ENCODE peak calls at places on chromosome 2, in five cellular contexts. M is A549, L is K562, N is HepG2, P is H1. I is an unnamed sample.

GRCh38 chr2:6526093-6526824 is 339.4 kb downstream of the CMPK2 start:
- DNase-seq in M (no peak), L (no peak), N (peak), P (no peak), I (no peak)

GRCh38 chr2:30447149-30448045 is at the start of gene LCLAT1:
- DNase-seq in M (peak), L (peak), N (peak), P (no peak), I (peak)

GRCh38 chr2:52976132-52976949 is 791.3 kb upstream of the CHAC2 start:
- DNase-seq in M (peak), L (no peak), N (no peak), P (peak), I (peak)

GRCh38 chr2:179751184-179751809 is 110.1 kb downstream of the ZNF385B start:
- DNase-seq in M (peak), L (peak), N (peak), P (no peak), I (peak)

GRCh38 chr2:238345286-238345968 is 25.1 kb downstream of the TRAF3IP1 start:
- DNase-seq in M (no peak), L (no peak), N (no peak), P (no peak), I (no peak)

GRCh38 chr2:139369423-139370409 is 589.5 kb upstream of the NXPH2 start:
- DNase-seq in M (no peak), L (no peak), N (no peak), P (no peak), I (no peak)

GRCh38 chr2:105329561-105330495 is at the start of gene TGFBRAP1:
- DNase-seq in M (peak), L (peak), N (peak), P (no peak), I (peak)

GRCh38 chr2:239112127-239112774 is 264.4 kb downstream of the TWIST2 start:
- DNase-seq in M (no peak), L (no peak), N (no peak), P (no peak), I (no peak)

GRCh38 chr2:224927671-224928173 is 114.5 kb downstream of the DOCK10 start:
- DNase-seq in M (peak), L (no peak), N (no peak), P (no peak), I (peak)

GRCh38 chr2:229282758-229283546 is 11.9 kb upstream of the PID1 start:
- DNase-seq in M (no peak), L (no peak), N (no peak), P (no peak), I (no peak)

GRCh38 chr2:42569883-42570282 is 1.5 kb downstream of the MTA3 start:
- DNase-seq in M (no peak), L (peak), N (no peak), P (no peak), I (peak)
- TF ChIP-seq MAX in M (no peak), L (no peak), N (no peak), P (no peak), I (no peak)

GRCh38 chr2:219297766-219298456 is 11.3 kb downstream of the PTPRN start:
- DNase-seq in M (no peak), L (no peak), N (no peak), P (no peak), I (no peak)

GRCh38 chr2:219302412-219302968 is 6.7 kb downstream of the PTPRN start:
- DNase-seq in M (no peak), L (no peak), N (no peak), P (no peak), I (no peak)

GRCh38 chr2:219299372-219299760 is 9.8 kb downstream of the PTPRN start:
- DNase-seq in M (no peak), L (no peak), N (no peak), P (no peak), I (no peak)

GRCh38 chr2:219298759-219299371 is 10.3 kb downstream of the PTPRN start:
- DNase-seq in M (peak), L (peak), N (peak), P (no peak), I (peak)

DNA sequence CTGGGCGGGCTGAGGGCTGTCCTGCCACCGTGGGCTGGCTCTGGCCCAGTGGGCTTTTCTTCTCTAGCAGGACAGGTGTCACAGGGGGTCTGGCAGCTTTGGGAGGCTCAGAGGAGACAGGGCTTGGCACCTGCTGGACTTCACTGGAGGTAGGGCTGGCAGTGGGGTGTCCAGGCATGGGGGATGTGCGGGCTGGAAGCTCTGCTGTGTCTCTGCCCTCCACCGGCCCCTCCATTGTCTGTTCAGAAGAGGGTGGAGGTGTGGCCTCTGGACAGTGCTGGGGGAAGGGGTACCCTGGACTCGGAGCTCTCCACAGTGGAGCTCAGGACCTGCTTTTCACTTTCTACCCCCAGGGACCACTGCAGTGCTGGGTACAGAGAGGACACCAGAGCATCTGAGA is 9.2 kb downstream of the PTPRN start:
- DNase-seq in M (no peak), L (no peak), N (no peak), P (no peak), I (no peak)
- TF ChIP-seq JUN in M (no peak), L (no peak), N (no peak), P (no peak), I (no peak)

DNA sequence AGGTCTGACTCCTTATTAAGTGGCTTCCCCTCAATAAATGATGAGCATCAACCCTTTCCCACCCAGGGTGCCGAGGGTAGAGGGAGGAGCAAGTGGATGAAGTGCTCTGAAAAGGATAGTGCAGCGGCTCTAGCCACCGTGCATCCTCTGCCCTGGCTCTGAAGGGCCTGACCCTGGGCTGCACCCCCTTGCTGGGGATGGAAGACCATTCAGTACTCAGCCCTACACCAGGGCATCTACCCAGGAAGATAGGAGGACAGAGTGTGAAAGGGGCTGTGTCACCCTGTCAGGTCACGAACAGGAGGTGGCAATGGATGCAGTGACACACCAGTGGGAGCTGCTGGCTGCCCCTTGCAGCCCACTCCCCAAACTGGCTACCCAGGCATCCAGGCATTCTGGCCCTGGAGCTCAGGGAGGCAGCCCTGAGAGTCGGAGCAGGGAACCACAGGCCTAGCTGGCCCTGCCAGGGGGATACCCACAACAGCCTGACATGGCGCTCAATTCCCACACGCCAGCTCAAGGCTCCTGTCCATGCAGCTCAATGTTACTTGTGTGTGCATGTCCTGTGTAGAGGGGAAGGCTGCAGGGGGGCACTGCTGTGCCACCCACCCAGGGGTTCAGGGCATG is 7.6 kb downstream of the ACTR1B start:
- DNase-seq in M (no peak), L (no peak), N (no peak), P (no peak), I (no peak)
- H3K27ac ChIP-seq in M (no peak), L (no peak), N (no peak), P (no peak), I (no peak)

GRCh38 chr2:76008001-76008702 is 297.4 kb upstream of the GCFC2 start:
- DNase-seq in M (no peak), L (peak), N (no peak), P (no peak), I (no peak)
- TF ChIP-seq MAX in M (no peak), L (no peak), N (no peak), P (no peak), I (no peak)

GRCh38 chr2:218849721-218850120 is 9.9 kb upstream of the WNT6 start:
- DNase-seq in M (no peak), L (no peak), N (peak), P (no peak), I (no peak)
- TF ChIP-seq JUN in M (no peak), L (no peak), N (no peak), P (no peak), I (no peak)

GRCh38 chr2:17799301-17800126 is 16.7 kb upstream of the MSGN1 start:
- DNase-seq in M (no peak), L (no peak), N (no peak), P (no peak), I (no peak)
- H3K27ac ChIP-seq in M (no peak), L (no peak), N (no peak), P (no peak), I (no peak)

GRCh38 chr2:18483896-18484295 is 76.6 kb downstream of the RDH14 start:
- DNase-seq in M (no peak), L (no peak), N (no peak), P (no peak), I (no peak)
- TF ChIP-seq MAX in M (no peak), L (no peak), N (no peak), P (no peak), I (no peak)

GRCh38 chr2:221097568-221097915 is 474.6 kb downstream of the EPHA4 start:
- DNase-seq in M (peak), L (no peak), N (no peak), P (no peak), I (peak)
- TF ChIP-seq JUN in M (no peak), L (no peak), N (no peak), P (no peak), I (no peak)

GRCh38 chr2:63894167-63894566 is 52.5 kb downstream of the UGP2 start:
- DNase-seq in M (no peak), L (no peak), N (no peak), P (no peak), I (no peak)
- H3K27ac ChIP-seq in M (no peak), L (no peak), N (no peak), P (no peak), I (no peak)

DNA sequence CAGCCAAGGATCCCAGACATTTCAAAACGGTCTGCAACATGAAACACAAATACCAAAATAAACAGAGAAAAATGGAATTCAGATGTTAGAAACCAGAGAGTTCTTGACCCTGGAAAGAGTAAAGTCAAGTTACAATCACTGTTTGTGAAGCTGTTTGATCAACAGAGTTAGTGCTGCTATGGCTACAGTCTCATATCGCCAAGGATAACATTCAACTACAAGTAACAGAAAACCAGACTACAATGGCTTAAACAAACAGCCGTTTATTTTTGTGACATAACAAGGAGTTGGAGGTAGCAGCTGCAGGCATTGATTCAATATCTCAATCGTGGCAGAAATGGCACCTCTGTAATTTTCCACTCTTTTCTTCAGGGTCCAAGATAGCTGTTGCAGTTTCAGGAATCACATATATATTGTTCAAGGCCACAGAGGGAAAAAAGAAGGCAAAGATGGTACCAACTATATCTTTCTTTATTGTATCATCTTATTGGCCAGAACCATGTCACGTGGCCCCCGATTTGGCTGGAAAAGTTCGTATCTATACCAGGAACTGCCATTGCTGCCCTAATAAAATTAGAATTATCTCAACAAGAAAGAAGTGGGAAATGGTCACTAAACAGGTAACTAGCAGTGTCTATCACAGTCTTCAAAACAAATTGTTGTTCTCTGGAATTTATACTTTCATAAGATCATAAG is 17.7 kb upstream of the HNRNPLL start:
- DNase-seq in M (peak), L (no peak), N (peak), P (no peak), I (peak)
- TF ChIP-seq MAX in M (no peak), L (no peak), N (no peak), P (no peak), I (no peak)

I was measured in endothelial cell of umbilical vein.